ENCODE peak calls at places on chromosomes 7 and 10, in four cellular contexts. One of them, this sample, is unnamed.

GRCh38 chr7:48041665-48041995 is 6.3 kb downstream of the C7orf57 start:
- DNase-seq in endothelial cell: no peak
- DNase-seq in BE2C: no peak
- DNase-seq in cardiac muscle cell: peak; percentile 45
- DNase-seq in this sample: no peak

GRCh38 chr10:65496541-65496940 is 1429.3 kb upstream of the LRRTM3 start:
- DNase-seq in endothelial cell: no peak
- DNase-seq in BE2C: peak; percentile 60
- DNase-seq in cardiac muscle cell: no peak
- DNase-seq in this sample: no peak

GRCh38 chr7:99791667-99792356 is 7.8 kb upstream of the CYP3A4 start:
- DNase-seq in endothelial cell: no peak
- DNase-seq in BE2C: no peak
- DNase-seq in cardiac muscle cell: no peak
- DNase-seq in this sample: no peak

GRCh38 chr10:36181421-36181820 is 539.3 kb upstream of the FZD8 start:
- DNase-seq in endothelial cell: no peak
- DNase-seq in BE2C: no peak
- DNase-seq in cardiac muscle cell: peak; percentile 76
- DNase-seq in this sample: no peak

GRCh38 chr7:3821473-3821872 is 520.4 kb downstream of the SDK1 start:
- DNase-seq in endothelial cell: no peak
- DNase-seq in BE2C: no peak
- DNase-seq in cardiac muscle cell: no peak
- DNase-seq in this sample: no peak

GRCh38 chr7:37923996-37924395 is 3.6 kb downstream of the EPDR1 start:
- DNase-seq in endothelial cell: no peak
- DNase-seq in BE2C: no peak
- DNase-seq in cardiac muscle cell: no peak
- DNase-seq in this sample: no peak

GRCh38 chr10:33612116-33612515 is 277.6 kb upstream of the NRP1 start:
- DNase-seq in endothelial cell: no peak
- DNase-seq in BE2C: no peak
- DNase-seq in cardiac muscle cell: peak; percentile 42
- DNase-seq in this sample: no peak

GRCh38 chr10:47246409-47247189 is 53.4 kb upstream of the GDF10 start:
- DNase-seq in endothelial cell: no peak
- DNase-seq in BE2C: no peak
- DNase-seq in cardiac muscle cell: no peak
- DNase-seq in this sample: no peak

GRCh38 chr7:73736885-73737284 is 1.7 kb downstream of the ABHD11 start:
- DNase-seq in endothelial cell: no peak
- DNase-seq in BE2C: no peak
- DNase-seq in cardiac muscle cell: no peak
- DNase-seq in this sample: no peak

GRCh38 chr10:71187600-71187999 is 24.8 kb upstream of the UNC5B start:
- DNase-seq in endothelial cell: no peak
- DNase-seq in BE2C: no peak
- DNase-seq in cardiac muscle cell: peak; percentile 71
- DNase-seq in this sample: no peak

GRCh38 chr7:57867884-57868701 is 418.1 kb downstream of the ZNF716 start:
- DNase-seq in endothelial cell: no peak
- DNase-seq in BE2C: peak; percentile 3
- DNase-seq in cardiac muscle cell: peak; percentile 14
- DNase-seq in this sample: no peak

GRCh38 chr10:133357293-133358151 is at the start of gene FUOM:
- DNase-seq in endothelial cell: peak; percentile 68
- DNase-seq in BE2C: peak; percentile 81
- DNase-seq in cardiac muscle cell: peak; percentile 68
- DNase-seq in this sample: peak; percentile 98

GRCh38 chr10:87818505-87819273 is 663 bp upstream of the ATAD1 start:
- DNase-seq in endothelial cell: peak; percentile 6
- DNase-seq in BE2C: peak; percentile 12
- DNase-seq in cardiac muscle cell: peak; percentile 18
- DNase-seq in this sample: peak; percentile 55

GRCh38 chr7:106041140-106041717 is 70.9 kb downstream of the SYPL1 start:
- DNase-seq in endothelial cell: peak; percentile 66
- DNase-seq in BE2C: peak; percentile 71
- DNase-seq in cardiac muscle cell: no peak
- DNase-seq in this sample: peak; percentile 62

GRCh38 chr7:1285556-1286301 is 53.1 kb downstream of the UNCX start:
- DNase-seq in endothelial cell: no peak
- DNase-seq in BE2C: no peak
- DNase-seq in cardiac muscle cell: no peak
- DNase-seq in this sample: no peak

GRCh38 chr10:115082521-115082920 is 10.6 kb upstream of the ATRNL1 start:
- DNase-seq in endothelial cell: no peak
- DNase-seq in BE2C: no peak
- DNase-seq in cardiac muscle cell: peak; percentile 35
- DNase-seq in this sample: no peak

GRCh38 chr7:831596-832291 is 532 bp upstream of the SUN1 start:
- DNase-seq in endothelial cell: no peak
- DNase-seq in BE2C: no peak
- DNase-seq in cardiac muscle cell: peak; percentile 86
- DNase-seq in this sample: peak; percentile 84

GRCh38 chr7:123622660-123623386 is 21.2 kb downstream of the ASB15 start:
- DNase-seq in endothelial cell: no peak
- DNase-seq in BE2C: no peak
- DNase-seq in cardiac muscle cell: no peak
- DNase-seq in this sample: no peak

GRCh38 chr10:69789164-69789576 is 12.5 kb upstream of the COL13A1 start:
- DNase-seq in endothelial cell: peak; percentile 38
- DNase-seq in BE2C: no peak
- DNase-seq in cardiac muscle cell: no peak
- DNase-seq in this sample: no peak

GRCh38 chr7:44379366-44380178 is 54.2 kb upstream of the CAMK2B start:
- DNase-seq in endothelial cell: no peak
- DNase-seq in BE2C: no peak
- DNase-seq in cardiac muscle cell: no peak
- DNase-seq in this sample: no peak

GRCh38 chr10:44168478-44168877 is 216.4 kb downstream of the CXCL12 start:
- DNase-seq in endothelial cell: no peak
- DNase-seq in BE2C: no peak
- DNase-seq in cardiac muscle cell: peak; percentile 24
- DNase-seq in this sample: no peak

GRCh38 chr10:33506838-33507661 is 172.6 kb upstream of the NRP1 start:
- DNase-seq in endothelial cell: no peak
- DNase-seq in BE2C: no peak
- DNase-seq in cardiac muscle cell: peak; percentile 31
- DNase-seq in this sample: no peak

GRCh38 chr7:37354661-37355131 is 94.0 kb downstream of the ELMO1 start:
- DNase-seq in endothelial cell: peak; percentile 43
- DNase-seq in BE2C: no peak
- DNase-seq in cardiac muscle cell: peak; percentile 94
- DNase-seq in this sample: no peak

GRCh38 chr7:957418-958220 is 3.1 kb upstream of the ADAP1 start:
- DNase-seq in endothelial cell: no peak
- DNase-seq in BE2C: no peak
- DNase-seq in cardiac muscle cell: peak; percentile 34
- DNase-seq in this sample: no peak

GRCh38 chr10:7887417-7887816 is 69.1 kb downstream of the TAF3 start:
- DNase-seq in endothelial cell: no peak
- DNase-seq in BE2C: no peak
- DNase-seq in cardiac muscle cell: peak; percentile 67
- DNase-seq in this sample: no peak

GRCh38 chr10:124629410-124629809 is 114.8 kb downstream of the FAM53B start:
- DNase-seq in endothelial cell: no peak
- DNase-seq in BE2C: no peak
- DNase-seq in cardiac muscle cell: no peak
- DNase-seq in this sample: no peak

GRCh38 chr7:79298145-79298760 is 155.2 kb downstream of the MAGI2 start:
- DNase-seq in endothelial cell: peak; percentile 46
- DNase-seq in BE2C: peak; percentile 52
- DNase-seq in cardiac muscle cell: peak; percentile 80
- DNase-seq in this sample: peak; percentile 27

GRCh38 chr10:110436554-110437350 is 61.0 kb upstream of the DUSP5 start:
- DNase-seq in endothelial cell: no peak
- DNase-seq in BE2C: no peak
- DNase-seq in cardiac muscle cell: no peak
- DNase-seq in this sample: no peak

GRCh38 chr10:218753-219152 is 83.5 kb downstream of the ZMYND11 start:
- DNase-seq in endothelial cell: no peak
- DNase-seq in BE2C: no peak
- DNase-seq in cardiac muscle cell: no peak
- DNase-seq in this sample: no peak

GRCh38 chr7:116863168-116863670 is 832 bp downstream of the CAPZA2 start:
- DNase-seq in endothelial cell: peak; percentile 19
- DNase-seq in BE2C: peak; percentile 31
- DNase-seq in cardiac muscle cell: peak; percentile 28
- DNase-seq in this sample: peak; percentile 31

GRCh38 chr7:130290745-130291144 is 2.2 kb upstream of the CPA4 start:
- DNase-seq in endothelial cell: no peak
- DNase-seq in BE2C: no peak
- DNase-seq in cardiac muscle cell: no peak
- DNase-seq in this sample: no peak

GRCh38 chr10:105844653-105845052 is 1203.6 kb downstream of the SORCS3 start:
- DNase-seq in endothelial cell: no peak
- DNase-seq in BE2C: no peak
- DNase-seq in cardiac muscle cell: no peak
- DNase-seq in this sample: no peak

GRCh38 chr10:58714436-58714835 is 201.8 kb downstream of the BICC1 start:
- DNase-seq in endothelial cell: no peak
- DNase-seq in BE2C: no peak
- DNase-seq in cardiac muscle cell: no peak
- DNase-seq in this sample: no peak

GRCh38 chr10:75402486-75403143 is 1.1 kb upstream of the ZNF503 start:
- DNase-seq in endothelial cell: peak; percentile 38
- DNase-seq in BE2C: no peak
- DNase-seq in cardiac muscle cell: no peak
- DNase-seq in this sample: peak; percentile 61

GRCh38 chr10:75399461-75400162 is 2.0 kb downstream of the ZNF503 start:
- DNase-seq in endothelial cell: peak; percentile 79
- DNase-seq in BE2C: peak; percentile 82
- DNase-seq in cardiac muscle cell: peak; percentile 88
- DNase-seq in this sample: peak; percentile 81

GRCh38 chr10:75401569-75402485 is at the start of gene ZNF503:
- DNase-seq in endothelial cell: peak; percentile 93
- DNase-seq in BE2C: peak; percentile 95
- DNase-seq in cardiac muscle cell: peak; percentile 99
- DNase-seq in this sample: peak; percentile 85

GRCh38 chr10:75400163-75400768 is 1.3 kb downstream of the ZNF503 start:
- DNase-seq in endothelial cell: no peak
- DNase-seq in BE2C: no peak
- DNase-seq in cardiac muscle cell: peak; percentile 58
- DNase-seq in this sample: peak; percentile 56

DNA sequence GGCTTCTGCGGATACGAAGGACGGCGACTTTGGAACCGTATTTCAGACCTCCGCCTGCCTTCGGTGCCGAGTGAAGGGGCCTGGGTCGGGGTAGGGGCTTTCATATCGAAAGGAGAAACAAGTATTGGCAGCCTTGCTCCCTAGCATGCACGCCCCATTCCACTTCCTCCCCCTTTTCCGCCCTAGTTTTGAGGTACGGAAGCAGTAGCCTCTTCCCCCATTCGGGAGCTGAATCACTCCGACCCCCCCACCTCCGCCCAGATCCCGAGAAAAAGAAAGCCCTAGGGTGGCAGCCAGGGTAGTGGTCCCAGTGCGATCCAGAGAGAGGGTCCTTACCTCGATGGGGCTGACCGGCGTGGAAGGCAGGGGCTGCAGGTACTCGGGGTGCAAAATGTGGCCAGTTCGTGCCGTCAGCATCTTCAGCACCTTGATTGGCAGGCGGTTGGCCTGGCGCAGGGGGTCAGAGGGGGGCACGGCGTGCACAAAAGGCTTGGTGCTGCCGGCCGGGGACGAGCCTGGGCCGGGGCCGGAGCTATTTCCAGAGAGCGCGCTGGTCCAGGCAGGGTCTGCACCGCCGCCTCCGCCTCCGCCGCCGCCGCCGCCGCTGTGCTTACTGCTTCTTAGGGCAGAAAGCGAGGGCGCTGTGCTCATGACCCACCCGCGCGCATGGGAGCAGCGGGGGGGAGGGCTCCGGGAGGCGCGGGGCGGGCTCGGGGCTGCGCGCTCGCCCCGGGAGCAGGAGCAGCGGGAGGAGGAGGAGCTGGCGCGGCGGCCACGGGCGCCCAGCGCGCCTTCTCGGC is 595 bp downstream of the ZNF503 start:
- DNase-seq in endothelial cell: peak; percentile 71
- DNase-seq in BE2C: peak; percentile 70
- DNase-seq in cardiac muscle cell: peak; percentile 82
- DNase-seq in this sample: peak; percentile 53
- TF ChIP-seq CTCF in endothelial cell: no peak
- TF ChIP-seq CTCF in BE2C: no peak
- TF ChIP-seq CTCF in cardiac muscle cell: no peak
- TF ChIP-seq CTCF in this sample: no peak

GRCh38 chr7:140661124-140661523 is 11.6 kb upstream of the ADCK2 start:
- DNase-seq in endothelial cell: no peak
- DNase-seq in BE2C: no peak
- DNase-seq in cardiac muscle cell: no peak
- DNase-seq in this sample: no peak
- TF ChIP-seq CTCF in endothelial cell: no peak
- TF ChIP-seq CTCF in BE2C: peak; percentile 21
- TF ChIP-seq CTCF in cardiac muscle cell: peak; percentile 11
- TF ChIP-seq CTCF in this sample: no peak

DNA sequence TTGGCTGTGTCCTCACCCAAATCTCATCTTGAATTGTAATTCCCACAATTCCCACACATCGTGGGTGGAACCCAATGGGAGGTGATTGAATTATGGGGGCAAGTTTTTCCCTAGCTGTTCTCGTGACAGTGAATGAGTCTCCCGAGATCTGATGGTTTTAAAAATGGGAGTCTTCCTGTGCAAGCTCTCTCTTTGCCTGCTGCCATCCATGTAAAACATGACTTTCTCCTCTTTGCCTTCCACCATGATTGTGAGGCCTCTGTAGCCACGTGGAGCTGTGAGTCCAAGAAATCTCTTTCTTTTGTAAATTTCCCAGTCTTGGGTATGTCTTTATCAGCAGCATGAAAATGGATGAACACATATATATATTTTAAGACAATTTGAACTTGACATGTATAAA is 285.4 kb downstream of the BAMBI start:
- DNase-seq in endothelial cell: no peak
- DNase-seq in BE2C: no peak
- DNase-seq in cardiac muscle cell: no peak
- DNase-seq in this sample: no peak
- TF ChIP-seq CTCF in endothelial cell: no peak
- TF ChIP-seq CTCF in BE2C: no peak
- TF ChIP-seq CTCF in cardiac muscle cell: no peak
- TF ChIP-seq CTCF in this sample: no peak

GRCh38 chr7:43249808-43250145 is 137.3 kb downstream of the HECW1 start:
- DNase-seq in endothelial cell: no peak
- DNase-seq in BE2C: no peak
- DNase-seq in cardiac muscle cell: no peak
- DNase-seq in this sample: no peak

GRCh38 chr7:43248961-43249807 is 136.7 kb downstream of the HECW1 start:
- DNase-seq in endothelial cell: no peak
- DNase-seq in BE2C: no peak
- DNase-seq in cardiac muscle cell: peak; percentile 9
- DNase-seq in this sample: no peak

GRCh38 chr7:43244782-43245181 is 132.3 kb downstream of the HECW1 start:
- DNase-seq in endothelial cell: no peak
- DNase-seq in BE2C: no peak
- DNase-seq in cardiac muscle cell: no peak
- DNase-seq in this sample: no peak

GRCh38 chr7:43248553-43248952 is 136.1 kb downstream of the HECW1 start:
- DNase-seq in endothelial cell: no peak
- DNase-seq in BE2C: no peak
- DNase-seq in cardiac muscle cell: no peak
- DNase-seq in this sample: no peak

GRCh38 chr7:43247757-43248156 is 135.3 kb downstream of the HECW1 start:
- DNase-seq in endothelial cell: no peak
- DNase-seq in BE2C: no peak
- DNase-seq in cardiac muscle cell: no peak
- DNase-seq in this sample: no peak
- TF ChIP-seq CTCF in endothelial cell: no peak
- TF ChIP-seq CTCF in BE2C: no peak
- TF ChIP-seq CTCF in cardiac muscle cell: no peak
- TF ChIP-seq CTCF in this sample: no peak